ENCODE peak calls at places on chromosomes 16 and 17, in seven cellular contexts. T is Calu3, H is AG09319, B is endothelial cell, R is T-helper 1 cell, E is NCI-H2081 treated with DMSO at 0.1 percent for 48 hours, W is neural progenitor cell. N is an unnamed sample.

GRCh38 chr17:31313982-31314787 is at the start of gene EVI2B:
- DNase-seq in B (no peak), W (no peak), H (no peak), E (no peak), R (no peak), T (no peak), N (no peak)

GRCh38 chr16:11370084-11370931 is 25.0 kb downstream of the RMI2 start:
- DNase-seq in W (no peak), B (no peak), T (no peak), H (no peak), E (no peak), R (no peak), N (peak)

GRCh38 chr16:4696172-4696904 is 3.0 kb downstream of the NUDT16L1 start:
- DNase-seq in E (no peak), R (no peak), W (no peak), H (no peak), T (no peak), B (no peak), N (no peak)

GRCh38 chr16:19994771-19995170 is 78.9 kb downstream of the GPR139 start:
- DNase-seq in E (no peak), W (no peak), T (no peak), B (no peak), H (no peak), R (no peak), N (no peak)

GRCh38 chr17:77875881-77876509 is 82.5 kb upstream of the TNRC6C start:
- DNase-seq in H (no peak), W (no peak), E (no peak), B (no peak), R (no peak), T (peak), N (no peak)

GRCh38 chr17:42016411-42016831 is 818 bp downstream of the DNAJC7 start:
- DNase-seq in H (no peak), R (no peak), T (no peak), W (peak), E (no peak), B (no peak), N (no peak)

GRCh38 chr17:42275527-42276358 is 448 bp downstream of the STAT5B start:
- DNase-seq in T (no peak), E (no peak), B (no peak), W (peak), R (peak), H (no peak), N (no peak)

GRCh38 chr17:33390479-33391027 is 97.5 kb upstream of the ASIC2 start:
- DNase-seq in W (no peak), T (no peak), H (no peak), E (no peak), B (no peak), R (no peak), N (no peak)

GRCh38 chr17:74210191-74211140 is 2.9 kb upstream of the TTYH2 start:
- DNase-seq in H (peak), E (no peak), W (peak), R (peak), T (peak), B (peak), N (peak)

GRCh38 chr16:28528463-28528867 is 10.3 kb downstream of the NUPR1 start:
- DNase-seq in W (no peak), E (no peak), T (no peak), R (no peak), H (no peak), B (no peak), N (peak)

GRCh38 chr16:84559311-84559932 is 55.0 kb upstream of the MEAK7 start:
- DNase-seq in T (peak), B (no peak), R (no peak), E (peak), W (no peak), H (no peak), N (no peak)

GRCh38 chr17:69857412-69857835 is 217.6 kb upstream of the KCNJ16 start:
- DNase-seq in R (no peak), H (peak), T (no peak), E (no peak), W (no peak), B (no peak), N (no peak)